ENCODE peak calls at places on chromosomes 6 and 20, in six cellular contexts. S is NCI-H2171, Z is mucosa of gallbladder, K is hypothalamus, G is SW 1271, B is EH. W is an unnamed sample.

GRCh38 chr6:96613291-96613999 is 50.5 kb downstream of the FHL5 start:
- DNase-seq in S (no peak), Z (no peak), K (no peak), G (no peak), B (no peak), W (no peak)

GRCh38 chr6:152669894-152670293 is 27.8 kb upstream of the MYCT1 start:
- DNase-seq in S (no peak), Z (no peak), K (no peak), G (peak; percentile 28), B (peak; percentile 51), W (peak; percentile 33)

GRCh38 chr6:157830354-157831017 is 7.4 kb downstream of the SNX9 start:
- DNase-seq in S (peak; percentile 75), Z (no peak), K (no peak), G (no peak), B (no peak), W (no peak)

GRCh38 chr20:62160253-62160652 is 16.7 kb downstream of the SS18L1 start:
- DNase-seq in S (no peak), Z (no peak), K (no peak), G (no peak), B (no peak), W (no peak)

GRCh38 chr6:36657265-36657664 is 21.2 kb upstream of the CDKN1A start:
- DNase-seq in S (no peak), Z (no peak), K (no peak), G (no peak), B (no peak), W (no peak)

GRCh38 chr20:37744347-37744746 is 50.5 kb downstream of the CTNNBL1 start:
- DNase-seq in S (no peak), Z (no peak), K (no peak), G (no peak), B (no peak), W (no peak)

GRCh38 chr6:19761114-19761513 is 76.1 kb upstream of the ID4 start:
- DNase-seq in S (no peak), Z (no peak), K (no peak), G (no peak), B (no peak), W (no peak)

GRCh38 chr6:167799033-167799933 is 27.4 kb upstream of the AFDN start:
- DNase-seq in S (peak; percentile 92), Z (no peak), K (peak; percentile 5), G (no peak), B (no peak), W (no peak)

GRCh38 chr20:25487306-25487705 is 79.8 kb downstream of the GINS1 start:
- DNase-seq in S (peak; percentile 32), Z (no peak), K (no peak), G (no peak), B (no peak), W (no peak)

GRCh38 chr6:20534906-20535305 is 649 bp downstream of the CDKAL1 start:
- DNase-seq in S (peak; percentile 12), Z (no peak), K (no peak), G (no peak), B (no peak), W (no peak)

GRCh38 chr6:38063973-38064372 is 244.4 kb downstream of the ZFAND3 start:
- DNase-seq in S (no peak), Z (no peak), K (no peak), G (no peak), B (no peak), W (no peak)

GRCh38 chr6:167760979-167761793 is 65.5 kb upstream of the AFDN start:
- DNase-seq in S (no peak), Z (peak; percentile 76), K (no peak), G (no peak), B (no peak), W (no peak)

GRCh38 chr20:1876975-1877603 is 18.1 kb upstream of the SIRPA start:
- DNase-seq in S (no peak), Z (no peak), K (no peak), G (no peak), B (no peak), W (no peak)

GRCh38 chr6:87731818-87732661 is 30.0 kb upstream of the AKIRIN2 start:
- DNase-seq in S (peak; percentile 87), Z (peak; percentile 95), K (peak; percentile 26), G (peak; percentile 89), B (peak; percentile 86), W (peak; percentile 76)

GRCh38 chr6:14425805-14426204 is 308.2 kb downstream of the CD83 start:
- DNase-seq in S (no peak), Z (no peak), K (no peak), G (no peak), B (no peak), W (no peak)

W was measured in HCT116.